ENCODE peak calls at places on chromosomes 2 and 18, in four cellular contexts. One of them, this sample, is unnamed. For H3K4me1, the result is how much of the 10 kb centered on the place peaks cover.

GRCh38 chr2:204239756-204240155 is 303.2 kb downstream of the ICOS start:
- DNase-seq in NT2/D1: no peak
- DNase-seq in mucosa of descending colon: no peak
- DNase-seq in ovary: no peak
- DNase-seq in this sample: no peak

GRCh38 chr2:219099319-219099718 is 38.6 kb upstream of the IHH start:
- DNase-seq in NT2/D1: no peak
- DNase-seq in mucosa of descending colon: no peak
- DNase-seq in ovary: no peak
- DNase-seq in this sample: no peak

GRCh38 chr2:172101008-172101706 is 1.5 kb downstream of the DLX2 start:
- DNase-seq in NT2/D1: no peak
- DNase-seq in mucosa of descending colon: no peak
- DNase-seq in ovary: no peak
- DNase-seq in this sample: peak

GRCh38 chr18:22800551-22800951 is 132.6 kb upstream of the RBBP8 start:
- DNase-seq in NT2/D1: no peak
- DNase-seq in mucosa of descending colon: no peak
- DNase-seq in ovary: no peak
- DNase-seq in this sample: no peak

GRCh38 chr2:218717262-218717661 is 6.6 kb downstream of the TTLL4 start:
- DNase-seq in NT2/D1: no peak
- DNase-seq in mucosa of descending colon: no peak
- DNase-seq in ovary: no peak
- DNase-seq in this sample: no peak

GRCh38 chr18:32366586-32367538 is 103.8 kb downstream of the GAREM1 start:
- DNase-seq in NT2/D1: no peak
- DNase-seq in mucosa of descending colon: no peak
- DNase-seq in ovary: no peak
- DNase-seq in this sample: no peak

GRCh38 chr2:30232027-30232800 is 880 bp downstream of the LBH start:
- DNase-seq in NT2/D1: no peak
- DNase-seq in mucosa of descending colon: peak
- DNase-seq in ovary: peak
- DNase-seq in this sample: peak

GRCh38 chr2:145760781-145761649 is 1241.1 kb upstream of the ZEB2 start:
- DNase-seq in NT2/D1: no peak
- DNase-seq in mucosa of descending colon: no peak
- DNase-seq in ovary: no peak
- DNase-seq in this sample: peak

GRCh38 chr2:134097740-134098139 is 156.1 kb upstream of the MGAT5 start:
- DNase-seq in NT2/D1: no peak
- DNase-seq in mucosa of descending colon: no peak
- DNase-seq in ovary: no peak
- DNase-seq in this sample: no peak

GRCh38 chr2:15965564-15966019 is 25.2 kb downstream of the MYCN start:
- DNase-seq in NT2/D1: no peak
- DNase-seq in mucosa of descending colon: no peak
- DNase-seq in ovary: no peak
- DNase-seq in this sample: no peak

GRCh38 chr2:158251356-158251755 is 149.7 kb downstream of the UPP2 start:
- DNase-seq in NT2/D1: no peak
- DNase-seq in mucosa of descending colon: no peak
- DNase-seq in ovary: no peak
- DNase-seq in this sample: no peak
- H3K4me1 ChIP-seq in NT2/D1: under half
- H3K4me1 ChIP-seq in mucosa of descending colon: under half
- H3K4me1 ChIP-seq in ovary: under half
- H3K4me1 ChIP-seq in this sample: under half

DNA sequence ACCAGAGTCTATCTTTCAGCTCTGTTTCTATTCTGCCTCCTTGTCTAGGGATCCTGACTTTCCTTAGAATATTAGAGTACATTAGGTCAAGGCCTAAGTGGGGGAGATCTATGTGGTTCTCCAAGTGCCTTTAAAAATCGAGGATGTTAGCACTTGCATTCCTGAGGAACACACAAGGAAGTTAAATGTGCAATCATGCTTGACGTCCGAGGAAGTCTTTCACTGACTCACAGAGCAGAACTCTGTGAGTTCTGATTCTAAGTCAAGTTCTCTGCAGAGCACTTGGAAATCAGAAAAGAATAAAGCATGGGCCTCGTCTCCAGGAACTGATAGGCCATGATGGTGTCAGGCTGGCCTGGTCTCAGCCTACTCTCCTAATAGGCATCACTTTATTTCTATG is 17.2 kb downstream of the FHOD3 start:
- DNase-seq in NT2/D1: no peak
- DNase-seq in mucosa of descending colon: no peak
- DNase-seq in ovary: no peak
- DNase-seq in this sample: no peak
- H3K4me1 ChIP-seq in NT2/D1: under half
- H3K4me1 ChIP-seq in mucosa of descending colon: under half
- H3K4me1 ChIP-seq in ovary: under half
- H3K4me1 ChIP-seq in this sample: under half

GRCh38 chr2:233263045-233263570 is 11.6 kb downstream of the ATG16L1 start:
- DNase-seq in NT2/D1: no peak
- DNase-seq in mucosa of descending colon: no peak
- DNase-seq in ovary: no peak
- DNase-seq in this sample: no peak

GRCh38 chr2:233264667-233265066 is 13.2 kb downstream of the ATG16L1 start:
- DNase-seq in NT2/D1: no peak
- DNase-seq in mucosa of descending colon: no peak
- DNase-seq in ovary: no peak
- DNase-seq in this sample: no peak

GRCh38 chr2:233267516-233268245 is 16.2 kb downstream of the ATG16L1 start:
- DNase-seq in NT2/D1: no peak
- DNase-seq in mucosa of descending colon: peak
- DNase-seq in ovary: no peak
- DNase-seq in this sample: no peak

GRCh38 chr2:233265899-233266431 is 14.5 kb downstream of the ATG16L1 start:
- DNase-seq in NT2/D1: no peak
- DNase-seq in mucosa of descending colon: no peak
- DNase-seq in ovary: no peak
- DNase-seq in this sample: no peak

GRCh38 chr2:233266481-233266880 is 15.0 kb downstream of the ATG16L1 start:
- DNase-seq in NT2/D1: no peak
- DNase-seq in mucosa of descending colon: no peak
- DNase-seq in ovary: no peak
- DNase-seq in this sample: no peak
- H3K4me1 ChIP-seq in NT2/D1: under half
- H3K4me1 ChIP-seq in mucosa of descending colon: under half
- H3K4me1 ChIP-seq in ovary: under half
- H3K4me1 ChIP-seq in this sample: under half

GRCh38 chr2:43459455-43459854 is 136.4 kb downstream of the THADA start:
- DNase-seq in NT2/D1: no peak
- DNase-seq in mucosa of descending colon: no peak
- DNase-seq in ovary: no peak
- DNase-seq in this sample: no peak
- H3K4me1 ChIP-seq in NT2/D1: under half
- H3K4me1 ChIP-seq in mucosa of descending colon: under half
- H3K4me1 ChIP-seq in ovary: under half
- H3K4me1 ChIP-seq in this sample: under half

DNA sequence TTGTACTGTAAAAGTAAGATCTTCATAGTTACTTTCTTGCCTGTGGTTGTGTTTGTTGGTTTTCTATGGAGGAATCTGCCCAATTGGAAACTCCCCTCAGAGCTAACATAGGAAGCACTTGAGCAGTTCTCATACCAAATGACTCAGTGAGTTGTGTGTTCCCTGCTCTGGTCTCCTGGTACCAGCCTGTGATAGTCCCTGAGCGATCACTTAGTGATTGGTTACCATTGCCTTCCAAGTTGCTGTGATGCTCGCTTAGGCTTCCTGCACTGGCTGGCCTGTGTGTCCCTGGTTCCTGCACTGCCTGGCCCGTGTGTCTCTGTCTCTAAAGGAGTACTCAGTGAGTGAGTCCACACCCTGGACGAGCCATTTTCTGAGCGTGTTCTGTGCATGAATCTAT is 133.0 kb downstream of the MAP4K4 start:
- DNase-seq in NT2/D1: no peak
- DNase-seq in mucosa of descending colon: no peak
- DNase-seq in ovary: no peak
- DNase-seq in this sample: no peak
- H3K4me1 ChIP-seq in NT2/D1: under half
- H3K4me1 ChIP-seq in mucosa of descending colon: under half
- H3K4me1 ChIP-seq in ovary: under half
- H3K4me1 ChIP-seq in this sample: under half